ENCODE peak calls at places on chromosome 2, in five cellular contexts. K is CD8-positive, alpha-beta memory T cell; C is A549; T is neural progenitor cell; D is cardiac muscle cell. Y is an unnamed sample.

GRCh38 chr2:39704540-39704939 is 38.8 kb downstream of the TMEM178A start:
- DNase-seq in D (no peak), C (no peak), K (no peak), T (no peak), Y (no peak)

GRCh38 chr2:43142921-43143438 is 83.4 kb downstream of the ZFP36L2 start:
- DNase-seq in C (no peak), T (no peak), D (no peak), K (peak), Y (no peak)

GRCh38 chr2:119646149-119646548 is 32.9 kb upstream of the TMEM177 start:
- DNase-seq in T (no peak), D (no peak), C (no peak), K (no peak), Y (no peak)

GRCh38 chr2:215791481-215791937 is 221.8 kb downstream of the MREG start:
- DNase-seq in C (no peak), D (no peak), T (no peak), K (no peak), Y (no peak)

GRCh38 chr2:237541242-237541641 is 25.1 kb upstream of the PRLH start:
- DNase-seq in D (no peak), T (peak), C (no peak), K (no peak), Y (no peak)

GRCh38 chr2:45895477-45895876 is 244.0 kb downstream of the PRKCE start:
- DNase-seq in K (no peak), C (no peak), D (no peak), T (no peak), Y (no peak)

GRCh38 chr2:226446406-226447001 is 353.1 kb downstream of the IRS1 start:
- DNase-seq in T (no peak), D (peak), C (no peak), K (no peak), Y (no peak)

GRCh38 chr2:148666555-148666954 is 22.0 kb downstream of the EPC2 start:
- DNase-seq in K (no peak), C (no peak), D (no peak), T (no peak), Y (no peak)

GRCh38 chr2:158213743-158214142 is 112.1 kb downstream of the UPP2 start:
- DNase-seq in T (no peak), K (no peak), D (no peak), C (no peak), Y (no peak)

GRCh38 chr2:231223001-231223375 is 24.6 kb downstream of the ARMC9 start:
- DNase-seq in D (no peak), T (no peak), C (no peak), K (no peak), Y (no peak)

GRCh38 chr2:67891642-67892041 is 171.2 kb downstream of the C1D start:
- DNase-seq in C (no peak), K (no peak), T (no peak), D (no peak), Y (no peak)

GRCh38 chr2:191618046-191618788 is 59.7 kb upstream of the NABP1 start:
- DNase-seq in D (no peak), T (no peak), K (no peak), C (no peak), Y (no peak)

GRCh38 chr2:45888167-45888566 is 236.7 kb downstream of the PRKCE start:
- DNase-seq in T (no peak), D (no peak), K (no peak), C (no peak), Y (no peak)

GRCh38 chr2:5236308-5236707 is 455.9 kb upstream of the SOX11 start:
- DNase-seq in C (no peak), K (no peak), D (no peak), T (peak), Y (no peak)

GRCh38 chr2:38375711-38376345 is 1.2 kb downstream of the ATL2 start:
- DNase-seq in C (no peak), D (no peak), T (peak), K (peak), Y (no peak)

DNA sequence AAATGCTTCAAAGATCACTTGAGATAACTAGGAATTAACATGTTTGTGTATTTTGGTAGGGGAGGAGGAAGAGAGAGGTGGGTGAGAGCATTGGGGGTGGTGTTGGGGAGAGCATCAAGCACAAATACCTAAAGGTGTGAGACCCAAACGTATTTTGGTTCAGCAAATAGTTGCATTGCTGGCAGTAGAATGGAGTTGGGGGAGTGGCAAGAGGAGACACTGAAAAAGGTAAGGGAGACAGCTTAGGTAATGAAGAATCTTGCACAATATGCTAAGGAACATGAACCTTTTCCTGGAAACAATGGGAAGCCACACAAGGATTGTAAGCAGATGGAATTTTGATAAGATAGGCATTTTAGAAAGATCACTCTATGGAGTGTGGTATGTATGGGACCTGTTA is 1.5 kb upstream of the PELI1 start:
- DNase-seq in D (no peak), C (no peak), K (no peak), T (no peak), Y (no peak)
- H3K27ac ChIP-seq in D (no peak), C (no peak), K (no peak), T (no peak), Y (no peak)

GRCh38 chr2:48808311-48808710 is 52.8 kb upstream of the LHCGR start:
- DNase-seq in K (no peak), C (no peak), D (no peak), T (no peak), Y (no peak)

DNA sequence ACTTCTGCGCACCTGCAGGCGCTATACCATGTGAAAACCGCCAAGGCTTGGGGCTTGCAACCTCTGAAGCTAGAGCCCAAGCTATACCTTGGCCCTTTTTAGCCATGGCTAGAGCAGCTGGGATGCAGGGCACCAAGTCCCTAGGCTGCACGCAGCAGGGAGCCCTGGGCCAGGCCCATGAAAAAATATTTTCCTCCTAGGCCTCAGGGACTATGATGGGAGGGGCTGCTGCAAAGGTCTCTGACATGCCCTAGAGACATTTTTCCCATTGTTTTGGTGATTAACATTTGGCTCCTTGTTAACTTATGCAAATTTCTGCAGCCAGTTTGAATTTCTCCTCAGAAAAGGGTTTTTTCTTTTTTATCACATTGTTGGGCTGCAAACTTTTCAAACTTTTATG is 56.9 kb upstream of the LHCGR start:
- DNase-seq in T (no peak), D (no peak), C (no peak), K (no peak), Y (no peak)
- H3K4me3 ChIP-seq in T (no peak), D (no peak), C (no peak), K (no peak), Y (no peak)

DNA sequence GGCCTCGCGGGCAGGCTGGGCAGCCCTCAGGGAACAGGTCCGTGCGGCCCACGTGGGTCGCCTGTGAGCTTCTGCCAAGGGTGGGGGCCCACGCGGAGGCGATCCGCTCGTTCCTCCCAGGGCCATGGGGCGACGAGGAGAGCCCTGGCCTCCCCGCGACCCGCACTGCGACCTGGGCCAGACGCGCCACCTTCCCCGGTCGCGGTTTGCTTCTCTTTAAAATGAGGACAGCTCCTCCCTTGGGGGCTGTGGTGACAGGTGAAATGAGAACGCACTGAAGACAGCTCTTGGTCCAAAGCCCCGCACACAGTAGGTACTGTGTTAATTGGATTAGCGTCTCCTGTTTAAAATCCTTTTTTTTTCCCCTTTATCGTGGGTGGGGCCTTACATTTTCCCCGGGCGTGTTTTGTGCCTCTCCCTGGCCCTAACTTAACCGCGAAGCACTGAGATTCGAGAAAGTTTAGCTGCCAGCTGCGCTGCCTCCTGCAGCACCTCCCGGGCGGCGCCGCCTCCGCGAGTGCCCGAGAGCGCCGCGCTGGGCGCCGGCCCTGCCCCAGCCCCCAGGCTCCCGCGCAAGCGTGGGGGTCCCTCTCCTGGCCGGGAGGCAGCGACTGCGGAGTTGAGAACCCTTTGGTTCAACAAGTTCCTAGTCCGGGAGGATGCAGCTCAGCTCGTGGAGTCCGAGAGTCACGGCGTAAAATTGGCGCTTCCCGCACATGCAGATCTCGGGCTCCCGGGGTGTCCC is 1.1 kb downstream of the HPCAL1 start:
- DNase-seq in C (no peak), T (peak), K (peak), D (peak), Y (peak)
- H3K27ac ChIP-seq in C (peak), T (no peak), K (peak), D (no peak), Y (peak)

DNA sequence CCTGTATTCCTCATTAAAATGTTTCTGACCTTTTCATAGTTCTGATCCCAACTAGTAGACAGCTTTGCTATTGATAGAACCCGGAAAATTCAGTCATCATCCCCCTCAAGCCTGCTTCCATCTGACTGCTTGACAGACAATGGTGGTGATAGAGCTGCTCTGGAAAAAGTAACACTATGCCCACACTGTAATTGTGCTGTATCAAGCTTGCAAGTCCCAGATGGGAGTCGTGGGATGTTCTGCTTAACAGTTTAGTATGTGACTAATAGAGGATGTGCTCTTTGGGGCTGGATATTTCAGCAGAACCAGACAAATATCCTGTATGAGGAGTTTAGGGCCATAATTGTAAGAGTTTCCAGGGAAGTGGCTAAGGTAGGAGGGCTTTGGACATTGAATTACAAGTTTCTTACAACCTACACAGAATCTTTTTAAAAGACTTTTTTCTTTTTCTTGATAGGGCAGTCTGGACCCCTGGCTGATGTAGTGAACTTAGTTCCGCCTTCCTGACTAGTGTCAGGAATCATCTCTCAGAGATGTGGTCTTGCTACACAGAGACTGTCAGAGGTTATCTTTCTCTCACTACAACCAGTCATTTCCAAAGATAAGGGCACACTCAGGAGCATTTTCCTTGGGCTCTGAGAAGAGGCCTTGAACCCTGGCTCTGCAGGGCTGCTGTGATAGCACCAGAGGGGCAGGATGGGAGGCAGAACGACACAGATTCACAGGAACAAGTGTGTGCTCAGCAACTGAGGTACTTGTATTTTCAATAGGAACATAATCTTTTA is 158.0 kb upstream of the RBMS1 start:
- DNase-seq in C (no peak), T (no peak), K (no peak), D (no peak), Y (no peak)
- H3K4me3 ChIP-seq in C (no peak), T (no peak), K (no peak), D (no peak), Y (no peak)

DNA sequence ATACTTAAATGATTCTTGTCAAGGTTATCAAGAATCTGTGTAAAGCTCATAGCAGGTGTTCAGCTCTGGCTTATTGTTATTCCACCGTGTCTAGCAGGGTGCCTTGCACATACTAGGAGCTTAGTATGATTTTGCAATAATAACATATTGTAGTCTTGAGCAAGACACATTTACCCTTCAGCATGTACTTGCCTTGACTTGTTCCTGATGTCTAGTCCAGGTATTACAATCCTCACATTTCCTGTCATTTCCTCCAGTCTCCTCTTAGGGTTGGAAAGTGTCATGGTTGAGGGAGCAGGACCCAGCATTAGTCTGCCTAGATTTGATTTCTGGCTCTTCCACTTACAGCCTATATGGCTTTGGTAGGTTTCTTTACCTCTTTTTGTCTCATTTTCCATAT is 246.1 kb downstream of the RAD51AP2 start:
- DNase-seq in C (no peak), T (no peak), D (no peak), K (no peak), Y (no peak)
- H3K27ac ChIP-seq in C (no peak), T (no peak), D (no peak), K (no peak), Y (no peak)

DNA sequence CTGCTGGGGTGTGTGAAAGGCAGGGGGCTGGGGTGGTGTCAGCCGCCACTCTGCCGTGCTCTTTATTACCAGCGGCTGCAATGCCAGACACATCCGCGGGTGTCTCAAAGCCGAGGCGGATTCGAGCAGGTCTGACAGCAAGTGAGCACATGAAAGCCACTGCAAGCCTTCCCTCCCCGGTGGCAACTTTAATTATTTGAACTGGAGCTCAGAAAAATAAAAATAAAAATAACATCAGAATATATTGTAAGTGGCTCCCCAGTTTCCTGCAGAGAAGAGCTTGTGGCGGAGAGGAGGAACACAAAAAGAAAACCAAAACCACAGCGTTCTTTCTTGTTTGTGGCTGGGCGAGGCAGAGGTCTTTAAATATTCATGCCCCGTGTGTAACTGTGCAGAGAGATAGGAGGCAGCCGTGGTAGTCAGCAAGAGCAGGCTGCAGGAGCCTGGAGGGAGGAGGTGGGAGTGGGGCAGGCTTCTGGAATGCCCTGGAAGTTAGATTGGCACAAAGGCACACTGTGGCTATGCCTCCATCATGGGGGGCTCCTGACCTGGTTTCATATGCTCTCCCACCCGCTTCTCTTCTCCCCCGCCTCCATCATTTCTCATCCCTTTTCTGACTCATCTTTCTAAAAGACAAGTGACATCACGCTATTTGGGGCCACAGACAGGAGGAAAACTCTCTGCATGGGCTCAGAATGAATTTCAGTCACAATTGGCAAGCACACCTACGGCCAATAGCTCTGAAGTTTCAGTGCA is 199.8 kb downstream of the CLIP4 start:
- DNase-seq in T (peak), C (no peak), K (peak), D (peak), Y (no peak)
- H3K4me3 ChIP-seq in T (no peak), C (no peak), K (peak), D (no peak), Y (no peak)

DNA sequence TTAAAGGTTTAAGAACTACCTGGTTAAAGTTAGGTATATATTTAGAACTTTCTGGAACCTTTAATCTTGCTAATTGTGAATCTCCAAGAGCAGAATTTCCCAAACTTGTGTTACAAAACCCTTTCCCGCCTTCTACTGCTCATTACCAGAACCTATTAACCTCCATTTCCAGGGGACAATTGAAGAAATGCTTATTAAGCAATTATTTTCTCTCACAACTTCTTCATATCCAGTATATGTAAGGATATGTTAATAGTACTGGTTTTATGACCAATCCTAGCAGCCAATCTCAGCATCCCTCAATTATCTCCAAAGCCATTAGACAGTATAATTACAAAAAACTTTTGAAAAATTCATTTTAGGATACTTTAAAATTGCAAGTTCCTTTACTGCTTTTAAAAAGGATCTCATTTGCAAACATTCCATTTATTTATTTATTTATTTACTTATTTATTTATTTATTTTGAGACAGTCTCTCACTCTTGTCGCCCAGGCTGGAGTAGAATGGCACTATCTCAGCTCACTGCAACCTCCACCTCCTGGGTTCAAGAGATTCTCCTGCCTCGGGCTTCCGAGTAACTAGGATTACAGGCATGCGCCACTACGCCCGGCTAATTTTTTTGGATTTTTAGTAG is 3.7 kb downstream of the GFPT1 start:
- DNase-seq in K (no peak), D (no peak), C (no peak), T (no peak), Y (no peak)
- H3K27ac ChIP-seq in K (no peak), D (no peak), C (peak), T (no peak), Y (no peak)

GRCh38 chr2:66691199-66691975 is 256.5 kb downstream of the MEIS1 start:
- DNase-seq in K (no peak), C (no peak), T (no peak), D (no peak), Y (no peak)
- H3K4me3 ChIP-seq in K (no peak), C (no peak), T (no peak), D (no peak), Y (no peak)

DNA sequence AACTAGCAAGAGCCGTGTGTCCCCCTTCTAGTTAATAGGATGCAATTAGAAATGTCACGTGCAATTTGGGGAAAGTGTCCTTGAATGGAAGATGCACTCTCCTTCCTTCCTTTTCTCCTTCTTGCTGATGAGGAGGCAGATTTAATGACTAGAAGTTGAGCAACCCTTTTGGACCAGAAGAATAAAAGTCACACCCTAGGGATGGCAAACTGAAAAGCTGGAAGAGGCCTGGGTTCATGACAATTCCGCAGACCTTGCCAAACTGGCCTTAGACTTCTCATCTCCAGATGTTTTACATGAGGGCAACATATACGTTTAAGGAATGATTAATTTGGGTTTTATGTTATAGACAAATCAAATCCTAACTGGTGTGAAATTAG is 38.6 kb upstream of the NCOA1 start:
- DNase-seq in K (no peak), T (no peak), D (no peak), C (no peak), Y (no peak)
- H3K27ac ChIP-seq in K (no peak), T (no peak), D (no peak), C (no peak), Y (no peak)